ENCODE peak calls at places on chromosomes 5 and 9, in ten cellular contexts. One of them, this sample, is unnamed.

GRCh38 chr9:38232895-38233294 is 159.6 kb upstream of the ALDH1B1 start:
- DNase-seq in PC-3: no peak
- DNase-seq in fibroblast of lung: no peak
- DNase-seq in CD8-positive, alpha-beta T cell: no peak
- DNase-seq in lower leg skin: no peak
- DNase-seq in CD8-positive, alpha-beta memory T cell: no peak
- DNase-seq in kidney epithelial cell: no peak
- DNase-seq in mucosa of descending colon: no peak
- DNase-seq in Jurkat, Clone E6-1: no peak
- DNase-seq in astrocyte of the spinal cord: no peak
- DNase-seq in this sample: no peak

GRCh38 chr5:151140686-151141459 is 16.7 kb downstream of the ANXA6 start:
- DNase-seq in kidney epithelial cell: no peak
- DNase-seq in CD8-positive, alpha-beta memory T cell: no peak
- DNase-seq in CD8-positive, alpha-beta T cell: no peak
- DNase-seq in PC-3: no peak
- DNase-seq in fibroblast of lung: no peak
- DNase-seq in Jurkat, Clone E6-1: no peak
- DNase-seq in lower leg skin: no peak
- DNase-seq in astrocyte of the spinal cord: no peak
- DNase-seq in mucosa of descending colon: no peak
- DNase-seq in this sample: no peak

GRCh38 chr9:89010056-89010455 is 18.8 kb downstream of the S1PR3 start:
- DNase-seq in PC-3: no peak
- DNase-seq in CD8-positive, alpha-beta memory T cell: no peak
- DNase-seq in CD8-positive, alpha-beta T cell: no peak
- DNase-seq in lower leg skin: no peak
- DNase-seq in fibroblast of lung: no peak
- DNase-seq in kidney epithelial cell: no peak
- DNase-seq in Jurkat, Clone E6-1: no peak
- DNase-seq in mucosa of descending colon: no peak
- DNase-seq in astrocyte of the spinal cord: no peak
- DNase-seq in this sample: no peak

GRCh38 chr9:84827248-84827786 is 157.8 kb downstream of the NTRK2 start:
- DNase-seq in astrocyte of the spinal cord: no peak
- DNase-seq in Jurkat, Clone E6-1: no peak
- DNase-seq in CD8-positive, alpha-beta memory T cell: no peak
- DNase-seq in CD8-positive, alpha-beta T cell: no peak
- DNase-seq in kidney epithelial cell: no peak
- DNase-seq in PC-3: no peak
- DNase-seq in mucosa of descending colon: no peak
- DNase-seq in fibroblast of lung: no peak
- DNase-seq in lower leg skin: no peak
- DNase-seq in this sample: no peak

GRCh38 chr9:70392850-70393249 is 21.6 kb downstream of the KLF9 start:
- DNase-seq in mucosa of descending colon: no peak
- DNase-seq in astrocyte of the spinal cord: no peak
- DNase-seq in CD8-positive, alpha-beta T cell: no peak
- DNase-seq in Jurkat, Clone E6-1: no peak
- DNase-seq in kidney epithelial cell: no peak
- DNase-seq in fibroblast of lung: peak
- DNase-seq in lower leg skin: no peak
- DNase-seq in CD8-positive, alpha-beta memory T cell: no peak
- DNase-seq in PC-3: no peak
- DNase-seq in this sample: no peak

GRCh38 chr5:178387856-178388190 is 155.2 kb upstream of the PHYKPL start:
- DNase-seq in lower leg skin: peak
- DNase-seq in Jurkat, Clone E6-1: no peak
- DNase-seq in CD8-positive, alpha-beta T cell: no peak
- DNase-seq in kidney epithelial cell: no peak
- DNase-seq in astrocyte of the spinal cord: no peak
- DNase-seq in mucosa of descending colon: no peak
- DNase-seq in fibroblast of lung: no peak
- DNase-seq in PC-3: no peak
- DNase-seq in CD8-positive, alpha-beta memory T cell: no peak
- DNase-seq in this sample: no peak

GRCh38 chr5:137176609-137177008 is 322.5 kb downstream of the SPOCK1 start:
- DNase-seq in PC-3: no peak
- DNase-seq in kidney epithelial cell: no peak
- DNase-seq in astrocyte of the spinal cord: no peak
- DNase-seq in CD8-positive, alpha-beta memory T cell: no peak
- DNase-seq in lower leg skin: no peak
- DNase-seq in Jurkat, Clone E6-1: no peak
- DNase-seq in fibroblast of lung: no peak
- DNase-seq in CD8-positive, alpha-beta T cell: no peak
- DNase-seq in mucosa of descending colon: no peak
- DNase-seq in this sample: no peak

GRCh38 chr5:178236685-178237084 is 4.1 kb upstream of the PHYKPL start:
- DNase-seq in kidney epithelial cell: no peak
- DNase-seq in PC-3: no peak
- DNase-seq in CD8-positive, alpha-beta memory T cell: no peak
- DNase-seq in fibroblast of lung: no peak
- DNase-seq in Jurkat, Clone E6-1: no peak
- DNase-seq in astrocyte of the spinal cord: no peak
- DNase-seq in lower leg skin: no peak
- DNase-seq in mucosa of descending colon: peak
- DNase-seq in CD8-positive, alpha-beta T cell: no peak
- DNase-seq in this sample: no peak

GRCh38 chr9:34343090-34343489 is 13.7 kb downstream of the NUDT2 start:
- DNase-seq in Jurkat, Clone E6-1: no peak
- DNase-seq in fibroblast of lung: peak
- DNase-seq in mucosa of descending colon: peak
- DNase-seq in lower leg skin: no peak
- DNase-seq in CD8-positive, alpha-beta T cell: no peak
- DNase-seq in CD8-positive, alpha-beta memory T cell: no peak
- DNase-seq in astrocyte of the spinal cord: peak
- DNase-seq in PC-3: no peak
- DNase-seq in kidney epithelial cell: no peak
- DNase-seq in this sample: no peak

GRCh38 chr5:32254987-32255900 is 57.5 kb downstream of the MTMR12 start:
- DNase-seq in PC-3: no peak
- DNase-seq in fibroblast of lung: peak
- DNase-seq in CD8-positive, alpha-beta memory T cell: no peak
- DNase-seq in astrocyte of the spinal cord: peak
- DNase-seq in lower leg skin: no peak
- DNase-seq in Jurkat, Clone E6-1: no peak
- DNase-seq in mucosa of descending colon: no peak
- DNase-seq in CD8-positive, alpha-beta T cell: no peak
- DNase-seq in kidney epithelial cell: no peak
- DNase-seq in this sample: no peak

GRCh38 chr5:147935032-147935431 is 28.7 kb upstream of the C5orf46 start:
- DNase-seq in CD8-positive, alpha-beta T cell: no peak
- DNase-seq in kidney epithelial cell: no peak
- DNase-seq in lower leg skin: no peak
- DNase-seq in fibroblast of lung: peak
- DNase-seq in PC-3: peak
- DNase-seq in mucosa of descending colon: no peak
- DNase-seq in Jurkat, Clone E6-1: no peak
- DNase-seq in CD8-positive, alpha-beta memory T cell: no peak
- DNase-seq in astrocyte of the spinal cord: peak
- DNase-seq in this sample: no peak

GRCh38 chr5:40674661-40675235 is 5.0 kb upstream of the PTGER4 start:
- DNase-seq in mucosa of descending colon: no peak
- DNase-seq in lower leg skin: no peak
- DNase-seq in Jurkat, Clone E6-1: no peak
- DNase-seq in CD8-positive, alpha-beta T cell: no peak
- DNase-seq in kidney epithelial cell: no peak
- DNase-seq in astrocyte of the spinal cord: no peak
- DNase-seq in PC-3: no peak
- DNase-seq in fibroblast of lung: no peak
- DNase-seq in CD8-positive, alpha-beta memory T cell: no peak
- DNase-seq in this sample: no peak

GRCh38 chr5:160398806-160399205 is 1.0 kb downstream of the FAM200C start:
- DNase-seq in CD8-positive, alpha-beta T cell: no peak
- DNase-seq in CD8-positive, alpha-beta memory T cell: no peak
- DNase-seq in kidney epithelial cell: no peak
- DNase-seq in fibroblast of lung: peak
- DNase-seq in lower leg skin: no peak
- DNase-seq in mucosa of descending colon: no peak
- DNase-seq in Jurkat, Clone E6-1: no peak
- DNase-seq in PC-3: no peak
- DNase-seq in astrocyte of the spinal cord: peak
- DNase-seq in this sample: no peak

GRCh38 chr5:95962785-95963184 is 1.1 kb upstream of the ELL2 start:
- DNase-seq in fibroblast of lung: no peak
- DNase-seq in Jurkat, Clone E6-1: no peak
- DNase-seq in CD8-positive, alpha-beta memory T cell: no peak
- DNase-seq in lower leg skin: no peak
- DNase-seq in kidney epithelial cell: no peak
- DNase-seq in CD8-positive, alpha-beta T cell: no peak
- DNase-seq in mucosa of descending colon: no peak
- DNase-seq in astrocyte of the spinal cord: no peak
- DNase-seq in PC-3: no peak
- DNase-seq in this sample: no peak
- H3K4me3 ChIP-seq in fibroblast of lung: no peak
- H3K4me3 ChIP-seq in Jurkat, Clone E6-1: no peak
- H3K4me3 ChIP-seq in CD8-positive, alpha-beta memory T cell: peak
- H3K4me3 ChIP-seq in lower leg skin: no peak
- H3K4me3 ChIP-seq in kidney epithelial cell: no peak
- H3K4me3 ChIP-seq in CD8-positive, alpha-beta T cell: peak
- H3K4me3 ChIP-seq in mucosa of descending colon: no peak
- H3K4me3 ChIP-seq in astrocyte of the spinal cord: no peak
- H3K4me3 ChIP-seq in PC-3: no peak
- H3K4me3 ChIP-seq in this sample: peak

DNA sequence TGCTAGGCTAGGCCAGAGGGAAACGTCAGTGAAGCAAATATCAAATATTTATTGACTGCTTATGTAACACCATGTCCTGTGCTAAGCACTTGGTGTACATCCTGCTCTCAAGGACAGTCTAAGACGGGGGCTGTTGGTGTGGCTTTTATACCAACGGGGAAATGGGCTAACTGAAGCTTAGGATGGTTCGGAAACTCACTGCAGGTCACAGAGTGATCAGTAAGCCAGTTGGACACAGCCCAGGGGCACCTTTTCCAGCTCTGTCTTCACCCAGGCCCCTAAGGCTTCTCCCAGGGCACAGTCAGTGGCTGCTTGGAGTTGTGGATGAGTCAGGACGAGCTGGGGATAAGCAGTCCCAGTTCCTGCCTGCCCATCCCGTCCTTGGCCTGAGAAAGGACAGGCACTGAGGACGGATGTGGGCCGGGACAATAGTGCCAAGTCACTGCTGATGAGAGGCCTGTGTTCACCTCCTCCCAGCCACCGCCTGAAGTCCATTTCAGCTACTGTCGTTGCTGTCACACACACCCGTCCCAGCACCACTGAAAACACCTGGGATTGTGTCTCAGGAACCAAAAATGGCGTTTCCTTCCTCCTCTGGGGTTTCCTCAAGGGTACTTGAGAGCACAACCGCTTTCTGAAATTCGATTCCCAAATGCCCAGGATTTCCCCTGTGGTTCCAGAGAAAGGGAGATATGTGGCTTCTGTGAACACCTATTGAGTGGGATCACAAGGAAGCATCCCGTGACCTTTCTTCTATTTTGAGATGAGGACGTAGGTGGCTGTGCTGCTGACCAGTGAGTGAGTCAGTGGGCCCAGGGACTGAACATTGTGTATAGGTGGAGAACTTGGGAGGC is 17.5 kb upstream of the SPRY4 start:
- DNase-seq in kidney epithelial cell: no peak
- DNase-seq in lower leg skin: no peak
- DNase-seq in PC-3: peak
- DNase-seq in CD8-positive, alpha-beta T cell: no peak
- DNase-seq in Jurkat, Clone E6-1: no peak
- DNase-seq in mucosa of descending colon: no peak
- DNase-seq in astrocyte of the spinal cord: peak
- DNase-seq in CD8-positive, alpha-beta memory T cell: no peak
- DNase-seq in fibroblast of lung: peak
- DNase-seq in this sample: no peak
- H3K4me3 ChIP-seq in kidney epithelial cell: no peak
- H3K4me3 ChIP-seq in lower leg skin: no peak
- H3K4me3 ChIP-seq in PC-3: no peak
- H3K4me3 ChIP-seq in CD8-positive, alpha-beta T cell: no peak
- H3K4me3 ChIP-seq in Jurkat, Clone E6-1: no peak
- H3K4me3 ChIP-seq in mucosa of descending colon: no peak
- H3K4me3 ChIP-seq in astrocyte of the spinal cord: no peak
- H3K4me3 ChIP-seq in CD8-positive, alpha-beta memory T cell: no peak
- H3K4me3 ChIP-seq in fibroblast of lung: no peak
- H3K4me3 ChIP-seq in this sample: no peak

DNA sequence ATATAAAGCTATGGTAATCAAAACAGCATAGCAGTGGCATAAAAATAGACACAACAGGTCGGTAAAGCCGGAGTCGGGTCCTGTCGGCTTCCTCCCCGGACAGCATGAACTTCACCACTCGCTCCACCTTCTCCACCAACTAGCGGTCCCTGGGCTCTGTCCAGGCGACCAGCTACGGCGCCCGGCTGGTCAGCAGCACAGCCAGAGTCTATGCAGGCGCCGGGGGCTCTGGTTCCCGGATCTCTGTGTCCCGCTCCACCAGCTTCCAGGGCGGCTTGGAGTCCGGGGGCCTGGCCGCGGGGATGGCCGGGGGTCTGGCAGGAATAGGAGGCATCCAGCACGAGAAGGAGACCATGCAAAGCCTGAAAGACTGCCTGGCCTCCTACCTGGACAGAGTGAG is 124.0 kb downstream of the CSNK1G3 start:
- DNase-seq in CD8-positive, alpha-beta T cell: no peak
- DNase-seq in kidney epithelial cell: no peak
- DNase-seq in astrocyte of the spinal cord: no peak
- DNase-seq in Jurkat, Clone E6-1: no peak
- DNase-seq in mucosa of descending colon: peak
- DNase-seq in PC-3: no peak
- DNase-seq in fibroblast of lung: no peak
- DNase-seq in lower leg skin: no peak
- DNase-seq in CD8-positive, alpha-beta memory T cell: no peak
- DNase-seq in this sample: peak
- H3K4me3 ChIP-seq in CD8-positive, alpha-beta T cell: no peak
- H3K4me3 ChIP-seq in kidney epithelial cell: no peak
- H3K4me3 ChIP-seq in astrocyte of the spinal cord: no peak
- H3K4me3 ChIP-seq in Jurkat, Clone E6-1: no peak
- H3K4me3 ChIP-seq in mucosa of descending colon: no peak
- H3K4me3 ChIP-seq in PC-3: no peak
- H3K4me3 ChIP-seq in fibroblast of lung: no peak
- H3K4me3 ChIP-seq in lower leg skin: no peak
- H3K4me3 ChIP-seq in CD8-positive, alpha-beta memory T cell: no peak
- H3K4me3 ChIP-seq in this sample: no peak

DNA sequence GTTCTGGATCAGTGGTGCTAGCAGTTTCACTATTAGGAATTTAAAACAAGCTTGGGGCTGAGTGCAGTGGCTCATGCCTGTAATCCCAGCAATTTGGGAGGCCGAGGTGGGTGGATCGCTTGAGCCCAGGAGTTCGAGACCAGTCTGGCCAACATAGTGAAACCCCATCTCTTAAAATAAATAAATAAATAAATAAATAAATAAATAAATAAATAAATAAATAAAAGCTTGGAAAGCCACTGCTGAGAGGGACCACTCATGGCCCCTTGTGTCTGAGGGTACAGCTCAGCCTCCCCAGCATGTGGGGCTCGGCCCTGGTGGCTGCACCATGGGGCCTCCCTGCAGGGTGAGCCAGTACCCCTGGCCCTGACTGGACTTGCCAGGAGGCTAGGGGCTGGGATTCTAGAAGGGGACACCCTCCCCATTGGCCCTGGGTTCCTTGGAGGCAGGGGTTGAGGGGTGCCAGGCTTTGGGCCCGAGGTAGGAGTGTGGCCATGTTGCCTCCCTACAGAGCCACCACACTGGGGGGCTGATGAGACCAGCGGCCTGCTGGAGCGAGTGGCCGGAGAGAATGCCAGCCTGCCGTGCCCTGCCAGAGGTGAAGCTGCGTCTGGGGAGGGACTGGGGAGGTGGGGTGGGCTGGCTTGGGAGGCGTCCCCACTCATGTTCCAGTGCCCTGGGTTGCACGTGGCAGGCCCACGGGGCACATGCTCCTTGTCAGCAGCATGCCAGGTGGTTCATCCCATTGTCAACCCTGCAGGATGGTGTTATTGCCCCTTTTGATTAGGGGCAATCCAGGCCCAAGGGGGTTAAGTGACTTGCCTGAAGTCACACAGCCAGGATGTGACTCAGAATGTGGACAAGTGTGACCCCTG is 76.5 kb downstream of the HMCN2 start:
- DNase-seq in CD8-positive, alpha-beta memory T cell: no peak
- DNase-seq in mucosa of descending colon: no peak
- DNase-seq in astrocyte of the spinal cord: no peak
- DNase-seq in CD8-positive, alpha-beta T cell: no peak
- DNase-seq in Jurkat, Clone E6-1: no peak
- DNase-seq in lower leg skin: no peak
- DNase-seq in fibroblast of lung: no peak
- DNase-seq in kidney epithelial cell: no peak
- DNase-seq in PC-3: no peak
- DNase-seq in this sample: no peak
- H3K4me3 ChIP-seq in CD8-positive, alpha-beta memory T cell: no peak
- H3K4me3 ChIP-seq in mucosa of descending colon: no peak
- H3K4me3 ChIP-seq in astrocyte of the spinal cord: no peak
- H3K4me3 ChIP-seq in CD8-positive, alpha-beta T cell: no peak
- H3K4me3 ChIP-seq in Jurkat, Clone E6-1: no peak
- H3K4me3 ChIP-seq in lower leg skin: no peak
- H3K4me3 ChIP-seq in fibroblast of lung: no peak
- H3K4me3 ChIP-seq in kidney epithelial cell: no peak
- H3K4me3 ChIP-seq in PC-3: no peak
- H3K4me3 ChIP-seq in this sample: no peak